ENCODE peak calls at places on chromosomes 12 and 14, in eight cellular contexts. A is substantia nigra, K is heart right ventricle, E is endothelial cell of umbilical vein, J is AG04450, G is tibial nerve, F is psoas muscle, U is breast epithelium. O is an unnamed sample.

GRCh38 chr14:104499784-104500496 is 79.6 kb upstream of the C14orf180 start:
- DNase-seq in A (no peak), K (no peak), E (no peak), J (no peak), G (no peak), F (no peak), U (no peak), O (peak)

GRCh38 chr14:69873877-69874780 is 5.1 kb upstream of the SMOC1 start:
- DNase-seq in A (no peak), K (no peak), E (no peak), J (no peak), G (no peak), F (no peak), U (peak), O (no peak)

GRCh38 chr12:51048601-51049369 is 658 bp downstream of the LETMD1 start:
- DNase-seq in A (no peak), K (no peak), E (no peak), J (no peak), G (no peak), F (no peak), U (no peak), O (no peak)

GRCh38 chr12:57835366-57836288 is 10.9 kb downstream of the CTDSP2 start:
- DNase-seq in A (no peak), K (no peak), E (no peak), J (no peak), G (no peak), F (no peak), U (no peak), O (no peak)

GRCh38 chr12:62783881-62784280 is 151.1 kb downstream of the PPM1H start:
- DNase-seq in A (no peak), K (no peak), E (no peak), J (no peak), G (no peak), F (no peak), U (no peak), O (no peak)

GRCh38 chr14:22849212-22849819 is 12.9 kb downstream of the MMP14 start:
- DNase-seq in A (no peak), K (peak), E (no peak), J (no peak), G (peak), F (peak), U (peak), O (no peak)

GRCh38 chr12:188910-189621 is 24.9 kb downstream of the SLC6A12 start:
- DNase-seq in A (peak), K (peak), E (peak), J (peak), G (no peak), F (peak), U (no peak), O (peak)

GRCh38 chr12:112121780-112122565 is 3.4 kb upstream of the TRAFD1 start:
- DNase-seq in A (peak), K (peak), E (no peak), J (peak), G (peak), F (peak), U (peak), O (no peak)

GRCh38 chr14:81855007-81855406 is 321.4 kb upstream of the SEL1L start:
- DNase-seq in A (no peak), K (no peak), E (no peak), J (no peak), G (no peak), F (no peak), U (no peak), O (no peak)

GRCh38 chr12:113052326-113052725 is 4.2 kb upstream of the DTX1 start:
- DNase-seq in A (no peak), K (no peak), E (no peak), J (no peak), G (no peak), F (no peak), U (no peak), O (no peak)

GRCh38 chr14:69484444-69485113 is at the start of gene PLEKHD1:
- DNase-seq in A (no peak), K (no peak), E (no peak), J (no peak), G (no peak), F (peak), U (no peak), O (no peak)

GRCh38 chr12:124727244-124727673 is 136.4 kb downstream of the SCARB1 start:
- DNase-seq in A (peak), K (peak), E (peak), J (no peak), G (peak), F (peak), U (peak), O (peak)

GRCh38 chr12:108205864-108206263 is 76.8 kb downstream of the WSCD2 start:
- DNase-seq in A (no peak), K (no peak), E (no peak), J (no peak), G (no peak), F (no peak), U (no peak), O (no peak)

GRCh38 chr12:114355389-114356088 is 50.4 kb downstream of the TBX5 start:
- DNase-seq in A (no peak), K (peak), E (no peak), J (no peak), G (no peak), F (no peak), U (no peak), O (no peak)

GRCh38 chr14:101167428-101167827 is 263.9 kb upstream of the RTL1 start:
- DNase-seq in A (no peak), K (no peak), E (no peak), J (no peak), G (no peak), F (no peak), U (no peak), O (no peak)

GRCh38 chr14:51917186-51917585 is 56.8 kb downstream of the GNG2 start:
- DNase-seq in A (no peak), K (peak), E (no peak), J (no peak), G (no peak), F (peak), U (no peak), O (no peak)

GRCh38 chr14:61108742-61109141 is 127.7 kb downstream of the SLC38A6 start:
- DNase-seq in A (no peak), K (no peak), E (no peak), J (no peak), G (no peak), F (no peak), U (no peak), O (no peak)

GRCh38 chr14:64060648-64061096 is 207.9 kb downstream of the SYNE2 start:
- DNase-seq in A (no peak), K (no peak), E (peak), J (no peak), G (no peak), F (no peak), U (no peak), O (no peak)

GRCh38 chr14:83419420-83419819 is 1885.8 kb upstream of the SEL1L start:
- DNase-seq in A (no peak), K (no peak), E (peak), J (no peak), G (no peak), F (no peak), U (no peak), O (no peak)

GRCh38 chr12:69698769-69699540 is at the start of gene BEST3:
- DNase-seq in A (no peak), K (no peak), E (no peak), J (no peak), G (no peak), F (peak), U (no peak), O (no peak)

GRCh38 chr12:26554332-26554731 is 278.7 kb downstream of the ITPR2 start:
- DNase-seq in A (no peak), K (no peak), E (no peak), J (no peak), G (no peak), F (no peak), U (no peak), O (no peak)

GRCh38 chr12:132151145-132151765 is 7.0 kb downstream of the NOC4L start:
- DNase-seq in A (no peak), K (no peak), E (no peak), J (no peak), G (no peak), F (peak), U (no peak), O (no peak)

GRCh38 chr12:52171950-52172512 is 19.8 kb downstream of the KRT80 start:
- DNase-seq in A (no peak), K (no peak), E (no peak), J (no peak), G (no peak), F (peak), U (no peak), O (peak)

GRCh38 chr14:97723834-97724770 is 926.9 kb downstream of the VRK1 start:
- DNase-seq in A (no peak), K (no peak), E (no peak), J (no peak), G (no peak), F (no peak), U (no peak), O (no peak)

GRCh38 chr12:4908694-4909396 is 860 bp upstream of the KCNA1 start:
- DNase-seq in A (no peak), K (no peak), E (no peak), J (no peak), G (no peak), F (no peak), U (no peak), O (no peak)

GRCh38 chr14:54594531-54594930 is 27.6 kb downstream of the SAMD4A start:
- DNase-seq in A (no peak), K (no peak), E (no peak), J (no peak), G (no peak), F (no peak), U (no peak), O (no peak)

GRCh38 chr14:87873741-87874140 is 119.2 kb downstream of the GALC start:
- DNase-seq in A (no peak), K (no peak), E (no peak), J (no peak), G (no peak), F (no peak), U (no peak), O (no peak)

GRCh38 chr12:218728-219590 is 5.0 kb upstream of the SLC6A12 start:
- DNase-seq in A (no peak), K (no peak), E (no peak), J (no peak), G (no peak), F (no peak), U (no peak), O (no peak)

GRCh38 chr12:119479121-119479561 is 114.4 kb upstream of the TMEM233 start:
- DNase-seq in A (no peak), K (no peak), E (no peak), J (no peak), G (no peak), F (no peak), U (peak), O (no peak)

GRCh38 chr12:122985590-122986257 is 5.2 kb downstream of the ARL6IP4 start:
- DNase-seq in A (no peak), K (no peak), E (no peak), J (no peak), G (no peak), F (no peak), U (no peak), O (no peak)

GRCh38 chr12:90514325-90514724 is 440.7 kb downstream of the CCER1 start:
- DNase-seq in A (no peak), K (peak), E (peak), J (no peak), G (no peak), F (no peak), U (no peak), O (no peak)

GRCh38 chr14:52918486-52918885 is 32.4 kb downstream of the FERMT2 start:
- DNase-seq in A (no peak), K (no peak), E (peak), J (no peak), G (no peak), F (no peak), U (no peak), O (no peak)

GRCh38 chr14:105864116-105864515 is 337.7 kb downstream of the TMEM121 start:
- DNase-seq in A (no peak), K (no peak), E (no peak), J (no peak), G (peak), F (no peak), U (no peak), O (no peak)

GRCh38 chr12:113912761-113913295 is 53.3 kb downstream of the RBM19 start:
- DNase-seq in A (peak), K (peak), E (peak), J (peak), G (peak), F (peak), U (peak), O (peak)

GRCh38 chr12:90280033-90280432 is 571.4 kb upstream of the ATP2B1 start:
- DNase-seq in A (no peak), K (no peak), E (no peak), J (peak), G (no peak), F (no peak), U (no peak), O (no peak)

GRCh38 chr12:65557425-65558167 is 266.7 kb upstream of the HMGA2 start:
- DNase-seq in A (no peak), K (no peak), E (no peak), J (no peak), G (no peak), F (no peak), U (no peak), O (no peak)

GRCh38 chr12:51318846-51319570 is 5.0 kb downstream of the BIN2 start:
- DNase-seq in A (no peak), K (no peak), E (no peak), J (no peak), G (no peak), F (no peak), U (no peak), O (peak)

GRCh38 chr12:130982565-130983225 is 29.0 kb downstream of the ADGRD1 start:
- DNase-seq in A (no peak), K (no peak), E (no peak), J (no peak), G (no peak), F (no peak), U (no peak), O (no peak)

GRCh38 chr14:72169521-72169920 is 237.3 kb downstream of the RGS6 start:
- DNase-seq in A (no peak), K (no peak), E (no peak), J (no peak), G (no peak), F (no peak), U (no peak), O (no peak)

GRCh38 chr12:65857875-65858274 is 33.6 kb downstream of the HMGA2 start:
- DNase-seq in A (no peak), K (no peak), E (peak), J (no peak), G (no peak), F (no peak), U (no peak), O (no peak)

GRCh38 chr12:104340917-104341611 is 37.5 kb downstream of the EID3 start:
- DNase-seq in A (peak), K (no peak), E (no peak), J (no peak), G (no peak), F (no peak), U (no peak), O (no peak)
- H3K27ac ChIP-seq in A (peak), K (no peak), E (no peak), J (no peak), G (no peak), F (no peak), U (no peak), O (no peak)

GRCh38 chr12:54958048-54958658 is 26.4 kb downstream of the TESPA1 start:
- DNase-seq in A (peak), K (peak), E (peak), J (peak), G (no peak), F (no peak), U (no peak), O (no peak)

GRCh38 chr12:54956322-54956721 is 28.2 kb downstream of the TESPA1 start:
- DNase-seq in A (no peak), K (no peak), E (no peak), J (no peak), G (no peak), F (no peak), U (no peak), O (no peak)

GRCh38 chr12:54961190-54961589 is 23.4 kb downstream of the TESPA1 start:
- DNase-seq in A (no peak), K (no peak), E (no peak), J (no peak), G (no peak), F (no peak), U (no peak), O (no peak)

GRCh38 chr12:54956818-54957641 is 27.5 kb downstream of the TESPA1 start:
- DNase-seq in A (no peak), K (no peak), E (no peak), J (no peak), G (no peak), F (no peak), U (no peak), O (no peak)

GRCh38 chr12:54959291-54960018 is 25.1 kb downstream of the TESPA1 start:
- DNase-seq in A (no peak), K (no peak), E (no peak), J (no peak), G (no peak), F (no peak), U (no peak), O (no peak)
- H3K27ac ChIP-seq in A (no peak), K (no peak), E (no peak), J (no peak), G (no peak), F (no peak), U (no peak), O (no peak)

DNA sequence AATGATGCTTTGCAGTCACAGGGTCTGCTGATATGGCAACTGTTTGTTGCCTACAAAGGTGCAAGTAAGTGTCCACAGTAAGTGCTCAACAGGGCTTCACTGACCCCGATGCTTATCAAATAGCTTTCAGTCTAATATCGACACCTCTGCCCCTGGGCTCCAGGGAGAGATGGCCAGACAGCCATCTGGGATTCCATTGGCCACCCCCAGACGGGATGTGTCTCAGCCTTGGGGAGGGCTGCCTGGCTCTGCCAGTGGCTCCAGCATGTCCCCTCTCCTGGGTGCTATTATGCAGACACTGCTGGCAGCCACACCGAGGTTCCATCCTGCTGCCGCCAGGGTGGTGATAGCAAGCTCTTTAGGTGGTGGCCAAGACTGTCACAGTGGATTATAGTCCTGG is 57.4 kb downstream of the DGLUCY start:
- DNase-seq in A (no peak), K (peak), E (no peak), J (no peak), G (no peak), F (peak), U (no peak), O (no peak)
- H3K27ac ChIP-seq in A (peak), K (peak), E (no peak), J (no peak), G (no peak), F (peak), U (no peak), O (no peak)

GRCh38 chr12:94678849-94679248 is 28.5 kb upstream of the TMCC3 start:
- DNase-seq in A (no peak), K (no peak), E (no peak), J (no peak), G (no peak), F (no peak), U (no peak), O (no peak)

GRCh38 chr12:94676922-94677321 is 26.6 kb upstream of the TMCC3 start:
- DNase-seq in A (no peak), K (no peak), E (no peak), J (no peak), G (no peak), F (no peak), U (no peak), O (no peak)

GRCh38 chr12:94678396-94678795 is 28.0 kb upstream of the TMCC3 start:
- DNase-seq in A (no peak), K (no peak), E (no peak), J (no peak), G (no peak), F (no peak), U (no peak), O (no peak)

GRCh38 chr12:94676011-94676709 is 25.8 kb upstream of the TMCC3 start:
- DNase-seq in A (no peak), K (peak), E (peak), J (no peak), G (peak), F (peak), U (no peak), O (peak)

GRCh38 chr12:94677778-94678177 is 27.4 kb upstream of the TMCC3 start:
- DNase-seq in A (no peak), K (no peak), E (no peak), J (no peak), G (no peak), F (no peak), U (peak), O (no peak)
- H3K27ac ChIP-seq in A (peak), K (no peak), E (no peak), J (no peak), G (no peak), F (no peak), U (peak), O (peak)

DNA sequence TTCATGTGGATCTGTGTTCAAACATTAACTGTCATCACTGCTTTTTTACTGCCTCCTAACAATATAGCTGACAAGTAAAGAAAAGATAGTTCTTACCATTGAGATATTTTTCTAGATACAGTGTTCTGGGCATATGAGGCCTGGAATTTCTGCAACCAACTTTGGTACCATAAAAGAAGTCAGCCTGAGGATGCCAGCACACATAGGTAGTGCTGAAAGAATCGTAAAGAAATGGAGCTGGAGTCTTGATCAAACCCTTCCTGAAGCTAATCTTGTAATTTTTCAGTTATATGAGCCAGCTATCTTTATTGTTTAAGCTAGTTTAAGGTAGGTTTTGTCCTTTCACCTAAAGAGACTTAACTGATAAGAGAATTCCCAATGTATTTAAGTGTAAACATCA is 11.3 kb downstream of the ERG28 start:
- DNase-seq in A (no peak), K (no peak), E (no peak), J (no peak), G (no peak), F (no peak), U (no peak), O (no peak)
- H3K27ac ChIP-seq in A (no peak), K (peak), E (no peak), J (peak), G (no peak), F (peak), U (no peak), O (no peak)

GRCh38 chr12:82359115-82359478 is 768 bp downstream of the METTL25 start:
- DNase-seq in A (no peak), K (no peak), E (no peak), J (no peak), G (no peak), F (no peak), U (no peak), O (no peak)
- H3K27ac ChIP-seq in A (peak), K (peak), E (no peak), J (no peak), G (peak), F (peak), U (peak), O (peak)